ENCODE peak calls at places on chromosomes 16 and 17, in five cellular contexts. One of them, this sample, is unnamed.

GRCh38 chr17:63919311-63919723 is 678 bp upstream of the GH1 start:
- DNase-seq in heart left ventricle: peak; percentile 54
- DNase-seq in thoracic aorta: no peak
- DNase-seq in right atrium auricular region: peak; percentile 65
- DNase-seq in spleen: peak; percentile 86
- DNase-seq in this sample: peak; percentile 62

GRCh38 chr17:70924776-70925175 is 755.4 kb downstream of the KCNJ2 start:
- DNase-seq in thoracic aorta: no peak
- DNase-seq in spleen: no peak
- DNase-seq in right atrium auricular region: no peak
- DNase-seq in heart left ventricle: no peak
- DNase-seq in this sample: no peak

GRCh38 chr16:12255919-12256665 is 279.6 kb downstream of the SNX29 start:
- DNase-seq in spleen: no peak
- DNase-seq in right atrium auricular region: no peak
- DNase-seq in thoracic aorta: no peak
- DNase-seq in heart left ventricle: no peak
- DNase-seq in this sample: no peak

GRCh38 chr17:82802141-82802540 is 37.7 kb downstream of the ZNF750 start:
- DNase-seq in spleen: no peak
- DNase-seq in thoracic aorta: no peak
- DNase-seq in heart left ventricle: no peak
- DNase-seq in right atrium auricular region: no peak
- DNase-seq in this sample: no peak

GRCh38 chr16:17444658-17445057 is 26.1 kb downstream of the XYLT1 start:
- DNase-seq in thoracic aorta: no peak
- DNase-seq in heart left ventricle: no peak
- DNase-seq in right atrium auricular region: no peak
- DNase-seq in spleen: no peak
- DNase-seq in this sample: no peak

GRCh38 chr16:508884-509736 is 18.4 kb upstream of the CAPN15 start:
- DNase-seq in thoracic aorta: no peak
- DNase-seq in spleen: no peak
- DNase-seq in heart left ventricle: no peak
- DNase-seq in right atrium auricular region: no peak
- DNase-seq in this sample: no peak

GRCh38 chr16:52436646-52437645 is 110.0 kb downstream of the TOX3 start:
- DNase-seq in right atrium auricular region: no peak
- DNase-seq in heart left ventricle: no peak
- DNase-seq in thoracic aorta: no peak
- DNase-seq in spleen: no peak
- DNase-seq in this sample: no peak

GRCh38 chr16:85553436-85554113 is 59.5 kb upstream of the GSE1 start:
- DNase-seq in heart left ventricle: peak; percentile 81
- DNase-seq in right atrium auricular region: no peak
- DNase-seq in spleen: peak; percentile 93
- DNase-seq in thoracic aorta: no peak
- DNase-seq in this sample: peak; percentile 90

GRCh38 chr16:12496866-12497265 is 306.8 kb downstream of the CPPED1 start:
- DNase-seq in heart left ventricle: no peak
- DNase-seq in right atrium auricular region: no peak
- DNase-seq in thoracic aorta: no peak
- DNase-seq in spleen: no peak
- DNase-seq in this sample: peak; percentile 26

GRCh38 chr17:13728751-13729150 is 127.0 kb upstream of the HS3ST3A1 start:
- DNase-seq in heart left ventricle: no peak
- DNase-seq in thoracic aorta: no peak
- DNase-seq in spleen: no peak
- DNase-seq in right atrium auricular region: no peak
- DNase-seq in this sample: no peak

GRCh38 chr16:87041286-87041685 is 275.9 kb downstream of the C16orf95 start:
- DNase-seq in heart left ventricle: no peak
- DNase-seq in spleen: no peak
- DNase-seq in right atrium auricular region: no peak
- DNase-seq in thoracic aorta: no peak
- DNase-seq in this sample: no peak

GRCh38 chr16:50547340-50547865 is 793 bp upstream of the NKD1 start:
- DNase-seq in thoracic aorta: no peak
- DNase-seq in heart left ventricle: no peak
- DNase-seq in right atrium auricular region: no peak
- DNase-seq in spleen: peak; percentile 88
- DNase-seq in this sample: no peak

GRCh38 chr17:32551186-32551955 is 64.6 kb downstream of the CDK5R1 start:
- DNase-seq in spleen: no peak
- DNase-seq in thoracic aorta: no peak
- DNase-seq in right atrium auricular region: no peak
- DNase-seq in heart left ventricle: no peak
- DNase-seq in this sample: no peak

GRCh38 chr17:4548721-4549531 is 6.3 kb downstream of the MYBBP1A start:
- DNase-seq in heart left ventricle: no peak
- DNase-seq in spleen: peak; percentile 58
- DNase-seq in right atrium auricular region: no peak
- DNase-seq in thoracic aorta: no peak
- DNase-seq in this sample: peak; percentile 59

GRCh38 chr17:18184143-18185007 is 747 bp downstream of the ALKBH5 start:
- DNase-seq in spleen: peak; percentile 92
- DNase-seq in right atrium auricular region: peak; percentile 75
- DNase-seq in heart left ventricle: peak; percentile 43
- DNase-seq in thoracic aorta: peak; percentile 19
- DNase-seq in this sample: peak; percentile 87

GRCh38 chr16:67939507-67940435 is 3.1 kb upstream of the PSMB10 start:
- DNase-seq in spleen: peak; percentile 84
- DNase-seq in right atrium auricular region: no peak
- DNase-seq in thoracic aorta: no peak
- DNase-seq in heart left ventricle: no peak
- DNase-seq in this sample: no peak

GRCh38 chr16:29784901-29785500 is 5.5 kb upstream of the KIF22 start:
- DNase-seq in right atrium auricular region: peak; percentile 68
- DNase-seq in thoracic aorta: no peak
- DNase-seq in spleen: peak; percentile 95
- DNase-seq in heart left ventricle: peak; percentile 77
- DNase-seq in this sample: peak; percentile 94

GRCh38 chr17:39667262-39668140 is 752 bp upstream of the PNMT start:
- DNase-seq in heart left ventricle: no peak
- DNase-seq in thoracic aorta: no peak
- DNase-seq in spleen: peak; percentile 77
- DNase-seq in right atrium auricular region: no peak
- DNase-seq in this sample: peak; percentile 85

GRCh38 chr16:11133344-11133921 is 122.6 kb downstream of the SOCS1 start:
- DNase-seq in spleen: no peak
- DNase-seq in right atrium auricular region: peak; percentile 94
- DNase-seq in thoracic aorta: peak; percentile 54
- DNase-seq in heart left ventricle: peak; percentile 80
- DNase-seq in this sample: peak; percentile 94

GRCh38 chr16:86044881-86045600 is 146.1 kb downstream of the IRF8 start:
- DNase-seq in right atrium auricular region: no peak
- DNase-seq in heart left ventricle: no peak
- DNase-seq in spleen: peak; percentile 73
- DNase-seq in thoracic aorta: no peak
- DNase-seq in this sample: peak; percentile 60

DNA sequence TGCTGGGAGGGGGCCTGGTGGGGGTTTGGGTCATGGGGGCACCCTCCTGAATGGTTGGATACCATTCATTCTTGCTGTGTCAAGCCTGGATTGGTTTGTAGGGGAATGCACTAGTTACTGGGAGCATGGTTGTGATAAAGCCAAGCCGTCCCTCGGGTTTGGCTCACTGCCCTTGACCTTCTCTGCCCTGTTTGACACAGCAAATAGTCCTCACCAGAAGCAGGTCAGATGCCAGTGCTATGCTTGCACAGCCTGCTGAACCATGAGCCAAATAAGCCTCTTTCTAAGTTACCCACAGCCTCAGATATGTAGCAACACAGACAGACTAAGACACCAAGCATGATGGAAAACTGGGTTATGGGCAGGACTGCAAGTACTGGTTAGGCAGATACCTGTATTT is 14.6 kb downstream of the ZNF778 start:
- DNase-seq in heart left ventricle: no peak
- DNase-seq in right atrium auricular region: no peak
- DNase-seq in thoracic aorta: no peak
- DNase-seq in spleen: no peak
- DNase-seq in this sample: no peak
- H3K9me3 ChIP-seq in heart left ventricle: no peaks in the 10 kb centered on the region
- H3K9me3 ChIP-seq in right atrium auricular region: no peaks in the 10 kb centered on the region
- H3K9me3 ChIP-seq in thoracic aorta: no peaks in the 10 kb centered on the region
- H3K9me3 ChIP-seq in spleen: peaks cover 20% of the 10 kb centered on the region
- H3K9me3 ChIP-seq in this sample: no peaks in the 10 kb centered on the region

GRCh38 chr17:57937492-57937891 is 17.7 kb downstream of the CUEDC1 start:
- DNase-seq in right atrium auricular region: no peak
- DNase-seq in heart left ventricle: no peak
- DNase-seq in thoracic aorta: no peak
- DNase-seq in spleen: no peak
- DNase-seq in this sample: no peak
- H3K27ac ChIP-seq in right atrium auricular region: peak overlapping the region; percentile 97
- H3K27ac ChIP-seq in heart left ventricle: peak overlapping the region; percentile 91
- H3K27ac ChIP-seq in thoracic aorta: no peak overlapping the region
- H3K27ac ChIP-seq in spleen: no peak overlapping the region
- H3K27ac ChIP-seq in this sample: no peak overlapping the region

GRCh38 chr17:30396612-30397011 is 17.9 kb downstream of the CPD start:
- DNase-seq in thoracic aorta: no peak
- DNase-seq in spleen: no peak
- DNase-seq in right atrium auricular region: no peak
- DNase-seq in heart left ventricle: no peak
- DNase-seq in this sample: no peak

GRCh38 chr17:30396129-30396528 is 17.4 kb downstream of the CPD start:
- DNase-seq in heart left ventricle: no peak
- DNase-seq in right atrium auricular region: no peak
- DNase-seq in spleen: no peak
- DNase-seq in thoracic aorta: no peak
- DNase-seq in this sample: no peak

GRCh38 chr17:30398328-30399041 is 19.8 kb downstream of the CPD start:
- DNase-seq in heart left ventricle: no peak
- DNase-seq in thoracic aorta: no peak
- DNase-seq in spleen: no peak
- DNase-seq in right atrium auricular region: no peak
- DNase-seq in this sample: no peak

GRCh38 chr17:30405161-30405560 is 26.4 kb downstream of the CPD start:
- DNase-seq in right atrium auricular region: no peak
- DNase-seq in thoracic aorta: no peak
- DNase-seq in spleen: no peak
- DNase-seq in heart left ventricle: no peak
- DNase-seq in this sample: no peak

GRCh38 chr17:30401097-30401496 is 22.4 kb downstream of the CPD start:
- DNase-seq in heart left ventricle: no peak
- DNase-seq in spleen: no peak
- DNase-seq in right atrium auricular region: no peak
- DNase-seq in thoracic aorta: no peak
- DNase-seq in this sample: no peak
- H3K9me3 ChIP-seq in heart left ventricle: no peaks in the 10 kb centered on the region
- H3K9me3 ChIP-seq in spleen: no peaks in the 10 kb centered on the region
- H3K9me3 ChIP-seq in right atrium auricular region: no peaks in the 10 kb centered on the region
- H3K9me3 ChIP-seq in thoracic aorta: no peaks in the 10 kb centered on the region
- H3K9me3 ChIP-seq in this sample: peaks cover 4% of the 10 kb centered on the region

DNA sequence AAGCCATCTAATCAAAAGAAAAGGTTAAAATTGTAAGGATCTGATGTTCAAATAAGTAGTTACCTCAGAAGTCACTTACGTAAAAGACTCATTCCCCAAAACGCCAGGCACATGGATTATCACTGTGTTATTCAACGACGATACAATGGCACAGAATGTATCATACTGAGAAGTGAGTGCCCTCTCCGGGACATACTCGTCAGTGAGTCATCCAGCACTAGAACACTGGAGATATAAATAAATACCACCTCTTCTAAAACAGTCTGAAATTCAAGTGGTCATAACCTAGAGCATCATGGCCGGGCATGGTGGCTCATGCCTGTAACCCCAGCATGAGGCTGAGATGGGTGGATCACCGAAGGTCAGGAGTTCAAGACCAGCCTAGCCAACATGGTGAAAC is 24.9 kb downstream of the USP31 start:
- DNase-seq in spleen: no peak
- DNase-seq in heart left ventricle: no peak
- DNase-seq in right atrium auricular region: no peak
- DNase-seq in thoracic aorta: no peak
- DNase-seq in this sample: no peak
- H3K27ac ChIP-seq in spleen: no peak overlapping the region
- H3K27ac ChIP-seq in heart left ventricle: peak overlapping the region; percentile 67
- H3K27ac ChIP-seq in right atrium auricular region: peak overlapping the region; percentile 91
- H3K27ac ChIP-seq in thoracic aorta: peak overlapping the region; percentile 58
- H3K27ac ChIP-seq in this sample: no peak overlapping the region

DNA sequence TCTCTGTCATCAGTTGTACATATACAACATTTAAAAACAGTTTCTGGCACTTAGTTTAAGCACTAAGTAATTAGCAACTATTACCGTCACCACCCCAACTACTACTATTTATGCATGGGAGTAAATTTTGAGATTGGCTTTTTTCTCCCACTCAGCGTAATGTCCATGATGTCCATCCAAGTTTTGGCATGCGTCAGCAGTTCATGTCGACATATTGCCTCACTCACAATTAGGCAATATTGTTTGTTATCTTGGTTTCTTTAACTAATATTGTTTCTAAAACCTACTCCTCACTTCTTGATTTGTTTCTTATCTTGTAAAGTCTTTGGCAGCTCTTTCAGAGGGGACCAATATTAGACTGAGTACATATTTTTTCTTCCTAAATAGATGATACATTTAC is 131.3 kb downstream of the KCNJ18 start:
- DNase-seq in thoracic aorta: no peak
- DNase-seq in heart left ventricle: no peak
- DNase-seq in right atrium auricular region: no peak
- DNase-seq in spleen: no peak
- DNase-seq in this sample: no peak
- H3K9me3 ChIP-seq in thoracic aorta: no peaks in the 10 kb centered on the region
- H3K9me3 ChIP-seq in heart left ventricle: no peaks in the 10 kb centered on the region
- H3K9me3 ChIP-seq in right atrium auricular region: no peaks in the 10 kb centered on the region
- H3K9me3 ChIP-seq in spleen: no peaks in the 10 kb centered on the region
- H3K9me3 ChIP-seq in this sample: no peaks in the 10 kb centered on the region

GRCh38 chr17:1022278-1023024 is 25.5 kb downstream of the TIMM22 start:
- DNase-seq in heart left ventricle: peak; percentile 64
- DNase-seq in thoracic aorta: no peak
- DNase-seq in right atrium auricular region: peak; percentile 69
- DNase-seq in spleen: no peak
- DNase-seq in this sample: no peak

GRCh38 chr17:1018547-1018946 is 21.6 kb downstream of the TIMM22 start:
- DNase-seq in heart left ventricle: no peak
- DNase-seq in spleen: no peak
- DNase-seq in thoracic aorta: no peak
- DNase-seq in right atrium auricular region: no peak
- DNase-seq in this sample: no peak

GRCh38 chr17:1024076-1024475 is 27.1 kb downstream of the TIMM22 start:
- DNase-seq in heart left ventricle: no peak
- DNase-seq in spleen: no peak
- DNase-seq in thoracic aorta: no peak
- DNase-seq in right atrium auricular region: no peak
- DNase-seq in this sample: no peak

GRCh38 chr17:1019451-1019850 is 22.5 kb downstream of the TIMM22 start:
- DNase-seq in thoracic aorta: no peak
- DNase-seq in right atrium auricular region: no peak
- DNase-seq in heart left ventricle: peak; percentile 76
- DNase-seq in spleen: no peak
- DNase-seq in this sample: no peak

GRCh38 chr17:1021147-1021546 is 24.2 kb downstream of the TIMM22 start:
- DNase-seq in thoracic aorta: no peak
- DNase-seq in spleen: no peak
- DNase-seq in right atrium auricular region: no peak
- DNase-seq in heart left ventricle: no peak
- DNase-seq in this sample: no peak
- H3K27ac ChIP-seq in thoracic aorta: peak overlapping the region; percentile 90
- H3K27ac ChIP-seq in spleen: no peak overlapping the region
- H3K27ac ChIP-seq in right atrium auricular region: peak overlapping the region; percentile 91
- H3K27ac ChIP-seq in heart left ventricle: peak overlapping the region; percentile 82
- H3K27ac ChIP-seq in this sample: no peak overlapping the region